ENCODE peak calls at places on chromosomes 16 and 17, in ten cellular contexts. H, J, E, L, Q, X, M, U, Z and S are unnamed samples.

GRCh38 chr16:23476289-23476688 is 23.3 kb upstream of the COG7 start:
- DNase-seq in H (no peak), J (no peak), E (no peak), L (no peak), Q (no peak), X (no peak), M (no peak), U (no peak), Z (peak; percentile 56), S (no peak)

GRCh38 chr16:56181401-56181800 is 9.9 kb upstream of the GNAO1 start:
- DNase-seq in H (no peak), J (no peak), E (no peak), L (no peak), Q (no peak), X (no peak), M (no peak), U (no peak), Z (no peak), S (no peak)

GRCh38 chr16:86508947-86509758 is 1.2 kb upstream of the FOXF1 start:
- DNase-seq in H (no peak), J (no peak), E (peak; percentile 87), L (no peak), Q (no peak), X (no peak), M (peak; percentile 35), U (no peak), Z (no peak), S (no peak)

GRCh38 chr17:36641877-36642845 is 40.8 kb downstream of the MRM1 start:
- DNase-seq in H (no peak), J (no peak), E (no peak), L (no peak), Q (peak; percentile 61), X (no peak), M (no peak), U (no peak), Z (no peak), S (no peak)

GRCh38 chr17:7836596-7837374 is 2.8 kb downstream of the KDM6B start:
- DNase-seq in H (no peak), J (peak; percentile 67), E (peak; percentile 90), L (peak; percentile 95), Q (peak; percentile 90), X (peak; percentile 58), M (peak; percentile 83), U (peak; percentile 99), Z (peak; percentile 91), S (peak; percentile 53)

GRCh38 chr17:10380631-10381408 is 8.0 kb upstream of the MYH13 start:
- DNase-seq in H (no peak), J (no peak), E (no peak), L (no peak), Q (no peak), X (no peak), M (no peak), U (no peak), Z (no peak), S (no peak)

GRCh38 chr16:46717692-46718091 is 28.2 kb downstream of the ORC6 start:
- DNase-seq in H (no peak), J (no peak), E (no peak), L (no peak), Q (no peak), X (no peak), M (no peak), U (no peak), Z (no peak), S (no peak)

GRCh38 chr16:54210437-54211081 is 76.0 kb downstream of the IRX3 start:
- DNase-seq in H (no peak), J (no peak), E (no peak), L (no peak), Q (no peak), X (no peak), M (no peak), U (no peak), Z (no peak), S (no peak)

DNA sequence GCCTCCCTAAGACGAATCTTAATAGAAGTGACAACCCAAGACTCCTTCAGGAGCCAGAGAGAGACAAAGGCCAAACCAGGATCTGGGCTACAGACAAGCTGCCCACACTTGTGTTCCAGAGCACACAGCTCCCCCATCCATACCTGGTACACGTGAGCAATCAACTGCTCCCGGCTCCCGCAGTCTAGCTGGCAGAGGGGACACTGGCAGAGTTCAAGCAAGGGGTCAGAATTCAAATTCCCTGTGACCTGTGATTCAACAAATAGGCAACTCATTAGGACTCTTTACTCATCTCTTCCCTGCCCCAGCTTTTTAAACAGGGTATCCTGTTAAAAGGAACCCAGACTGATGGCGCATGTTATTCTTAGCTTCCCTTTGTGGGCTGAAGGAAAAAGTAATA is 18.2 kb downstream of the ATXN1L start:
- DNase-seq in H (no peak), J (no peak), E (no peak), L (no peak), Q (no peak), X (no peak), M (no peak), U (peak; percentile 62), Z (no peak), S (no peak)
- H3K36me3 ChIP-seq in H (no peaks in the 10 kb centered on the region), J (peaks cover 66% of the 10 kb centered on the region), E (peaks cover 3% of the 10 kb centered on the region), L (peaks cover 48% of the 10 kb centered on the region), Q (peaks cover 60% of the 10 kb centered on the region), X (peaks cover 4% of the 10 kb centered on the region), M (no peaks in the 10 kb centered on the region), U (no peaks in the 10 kb centered on the region), Z (no peaks in the 10 kb centered on the region), S (peaks cover 33% of the 10 kb centered on the region)

GRCh38 chr16:66695935-66696668 is 441 bp downstream of the CMTM4 start:
- DNase-seq in H (no peak), J (peak; percentile 5), E (no peak), L (no peak), Q (peak; percentile 88), X (peak; percentile 67), M (peak; percentile 35), U (peak; percentile 54), Z (no peak), S (no peak)
- H3K27ac ChIP-seq in H (no peak overlapping the region), J (no peak overlapping the region), E (peak overlapping the region; percentile 8), L (peak overlapping the region; percentile 31), Q (peak overlapping the region; percentile 68), X (no peak overlapping the region), M (no peak overlapping the region), U (peak overlapping the region; percentile 50), Z (no peak overlapping the region), S (peak overlapping the region; percentile 27)

GRCh38 chr16:3810818-3811217 is 69.7 kb downstream of the CREBBP start:
- DNase-seq in H (no peak), J (no peak), E (no peak), L (no peak), Q (no peak), X (no peak), M (no peak), U (no peak), Z (no peak), S (no peak)

GRCh38 chr16:3814755-3815154 is 65.8 kb downstream of the CREBBP start:
- DNase-seq in H (no peak), J (no peak), E (no peak), L (no peak), Q (no peak), X (no peak), M (no peak), U (peak; percentile 69), Z (no peak), S (no peak)

GRCh38 chr16:3810198-3810664 is 70.3 kb downstream of the CREBBP start:
- DNase-seq in H (no peak), J (no peak), E (no peak), L (no peak), Q (no peak), X (no peak), M (no peak), U (no peak), Z (no peak), S (no peak)

GRCh38 chr16:3816326-3816725 is 64.2 kb downstream of the CREBBP start:
- DNase-seq in H (no peak), J (no peak), E (no peak), L (no peak), Q (no peak), X (no peak), M (no peak), U (no peak), Z (no peak), S (no peak)

DNA sequence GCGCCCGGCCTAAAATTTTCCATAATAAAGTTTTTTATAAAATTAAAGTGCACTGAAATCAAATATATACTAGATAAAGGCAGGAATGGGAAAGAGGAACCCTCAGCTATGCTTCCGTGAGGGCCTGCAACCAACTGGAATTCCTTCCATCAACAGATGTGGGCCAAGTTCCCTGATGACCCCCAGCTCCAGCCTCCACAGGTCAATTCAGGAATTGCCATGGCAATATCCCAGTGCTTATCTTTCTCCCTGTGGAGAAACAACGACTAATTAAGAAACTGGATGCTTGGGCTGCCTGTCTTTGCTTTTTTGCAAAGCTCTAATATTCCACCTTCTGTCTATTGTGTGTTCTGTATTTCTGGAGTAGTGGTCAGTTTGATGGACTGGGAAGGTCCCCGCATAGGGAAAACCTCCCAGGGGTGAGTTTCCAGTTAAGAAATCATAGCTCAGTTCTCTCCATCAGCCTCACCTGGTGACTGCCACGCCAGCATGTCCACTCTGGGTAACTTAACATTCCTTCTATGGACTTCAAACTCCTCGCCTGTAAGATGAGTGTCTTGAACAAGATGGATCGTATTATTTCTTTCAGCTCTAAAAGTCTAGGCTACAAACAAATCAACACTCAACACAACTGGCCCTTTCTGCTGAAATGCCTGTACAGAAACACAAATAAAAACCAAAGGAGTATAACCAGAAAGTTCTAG is 67.9 kb downstream of the CREBBP start:
- DNase-seq in H (no peak), J (no peak), E (no peak), L (no peak), Q (no peak), X (no peak), M (no peak), U (no peak), Z (no peak), S (no peak)
- H3K36me3 ChIP-seq in H (peaks cover 13% of the 10 kb centered on the region), J (peaks cover 10% of the 10 kb centered on the region), E (peaks cover 7% of the 10 kb centered on the region), L (no peaks in the 10 kb centered on the region), Q (peaks cover 18% of the 10 kb centered on the region), X (no peaks in the 10 kb centered on the region), M (no peaks in the 10 kb centered on the region), U (no peaks in the 10 kb centered on the region), Z (peaks cover 5% of the 10 kb centered on the region), S (peaks cover 13% of the 10 kb centered on the region)

GRCh38 chr16:71848622-71849021 is 2.8 kb downstream of the ATXN1L start:
- DNase-seq in H (no peak), J (no peak), E (no peak), L (no peak), Q (no peak), X (no peak), M (no peak), U (no peak), Z (no peak), S (no peak)

GRCh38 chr16:71846443-71846842 is 667 bp downstream of the ATXN1L start:
- DNase-seq in H (no peak), J (no peak), E (peak; percentile 11), L (no peak), Q (no peak), X (peak; percentile 77), M (no peak), U (peak; percentile 46), Z (peak; percentile 62), S (peak; percentile 22)

GRCh38 chr16:71845639-71846431 is at the start of gene ATXN1L:
- DNase-seq in H (peak; percentile 90), J (peak; percentile 89), E (peak; percentile 88), L (peak; percentile 93), Q (peak; percentile 97), X (peak; percentile 93), M (peak; percentile 88), U (peak; percentile 94), Z (peak; percentile 97), S (peak; percentile 98)

GRCh38 chr16:71843517-71844031 is 2.2 kb upstream of the ATXN1L start:
- DNase-seq in H (no peak), J (no peak), E (no peak), L (no peak), Q (no peak), X (peak; percentile 53), M (no peak), U (no peak), Z (no peak), S (no peak)

DNA sequence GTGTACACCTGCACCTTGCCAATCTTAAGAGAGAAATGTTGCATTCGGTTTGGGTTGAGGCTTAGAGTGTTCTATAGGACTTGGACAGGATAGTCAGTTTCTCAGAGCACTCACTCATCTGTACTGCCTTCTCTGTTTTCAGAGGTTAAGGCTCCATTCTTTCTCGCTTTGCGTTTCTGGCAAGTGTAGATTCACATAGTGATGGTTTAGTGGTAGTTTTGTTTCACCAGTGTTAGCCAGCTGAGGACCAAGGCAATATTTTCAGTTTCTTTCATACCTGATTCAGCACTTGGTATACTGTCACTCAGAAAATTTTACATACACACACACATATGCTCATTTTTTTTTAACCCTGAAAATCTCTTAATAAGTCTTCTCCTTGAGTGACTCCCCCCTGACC is 1.3 kb downstream of the ATXN1L start:
- DNase-seq in H (no peak), J (no peak), E (no peak), L (no peak), Q (no peak), X (peak; percentile 65), M (no peak), U (no peak), Z (no peak), S (no peak)
- H3K27ac ChIP-seq in H (no peak overlapping the region), J (peak overlapping the region; percentile 90), E (no peak overlapping the region), L (no peak overlapping the region), Q (no peak overlapping the region), X (peak overlapping the region; percentile 93), M (no peak overlapping the region), U (no peak overlapping the region), Z (no peak overlapping the region), S (peak overlapping the region; percentile 88)